ENCODE peak calls at places on chromosomes 2 and 18, in nine cellular contexts. O is HEK293T; Q is stomach; W is NCI-H524 treated with DMSO at 0.1 percent for 48 hours; T is IMR-90; P is C1 segment of cervical spinal cord; S is GM12865; R is activated CD4-positive, alpha-beta T cell treated with anti-CD3 and anti-CD28 coated beads, Interleukin-2, amount 10 ng/mL, durations not matched to agents 7 days and 5 days; G is NCI-H1105 treated with DMSO at 0.1 percent for 48 hours. X is an unnamed sample.
A peak's percentile ranks its signal among the peaks of the same experiment; 100 is the strongest.

GRCh38 chr2:71071681-71072398 is 3.4 kb downstream of the NAGK start:
- DNase-seq in O (no peak), Q (no peak), W (no peak), T (no peak), P (no peak), S (peak; percentile 84), R (peak; percentile 46), G (no peak), X (peak; percentile 23)

GRCh38 chr2:133362061-133362476 is 206.2 kb downstream of the NCKAP5 start:
- DNase-seq in O (peak; percentile 10), Q (no peak), W (no peak), T (peak; percentile 85), P (no peak), S (no peak), R (no peak), G (no peak), X (no peak)

GRCh38 chr2:167972746-167973145 is 274.6 kb downstream of the STK39 start:
- DNase-seq in O (no peak), Q (no peak), W (no peak), T (no peak), P (no peak), S (no peak), R (no peak), G (no peak), X (no peak)

GRCh38 chr2:62306751-62307468 is 111.0 kb downstream of the B3GNT2 start:
- DNase-seq in O (no peak), Q (peak; percentile 40), W (peak; percentile 81), T (peak; percentile 6), P (no peak), S (peak; percentile 94), R (peak; percentile 39), G (no peak), X (no peak)

GRCh38 chr2:55233658-55233940 is 1.1 kb downstream of the RPS27A start:
- DNase-seq in O (no peak), Q (no peak), W (no peak), T (no peak), P (no peak), S (no peak), R (no peak), G (no peak), X (no peak)

GRCh38 chr2:65055427-65056214 is 595 bp upstream of the CEP68 start:
- DNase-seq in O (no peak), Q (peak; percentile 68), W (no peak), T (no peak), P (no peak), S (peak; percentile 78), R (peak; percentile 76), G (peak; percentile 77), X (no peak)

GRCh38 chr18:26812462-26812861 is 53.0 kb downstream of the AQP4 start:
- DNase-seq in O (no peak), Q (no peak), W (no peak), T (no peak), P (no peak), S (no peak), R (no peak), G (no peak), X (no peak)

GRCh38 chr2:240129731-240130392 is 6.2 kb downstream of the COPS9 start:
- DNase-seq in O (no peak), Q (no peak), W (no peak), T (no peak), P (no peak), S (no peak), R (no peak), G (no peak), X (no peak)

GRCh38 chr2:226187126-226187525 is 612.5 kb downstream of the IRS1 start:
- DNase-seq in O (no peak), Q (no peak), W (no peak), T (no peak), P (no peak), S (no peak), R (no peak), G (no peak), X (no peak)

GRCh38 chr2:197261808-197262226 is 48.8 kb downstream of the ANKRD44 start:
- DNase-seq in O (no peak), Q (no peak), W (no peak), T (peak; percentile 71), P (no peak), S (peak; percentile 87), R (no peak), G (no peak), X (no peak)

GRCh38 chr2:216777637-216778273 is 82.1 kb downstream of the TNP1 start:
- DNase-seq in O (peak; percentile 81), Q (no peak), W (peak; percentile 24), T (peak; percentile 49), P (no peak), S (peak; percentile 78), R (peak; percentile 66), G (peak; percentile 52), X (no peak)

GRCh38 chr2:47530105-47530504 is 127.1 kb downstream of the MSH2 start:
- DNase-seq in O (no peak), Q (no peak), W (no peak), T (no peak), P (no peak), S (no peak), R (no peak), G (no peak), X (no peak)

GRCh38 chr2:190105554-190105953 is 43.0 kb upstream of the MSTN start:
- DNase-seq in O (no peak), Q (no peak), W (no peak), T (no peak), P (no peak), S (no peak), R (no peak), G (no peak), X (no peak)

GRCh38 chr18:23519725-23520124 is 16.4 kb downstream of the RMC1 start:
- DNase-seq in O (no peak), Q (no peak), W (no peak), T (peak; percentile 15), P (no peak), S (no peak), R (no peak), G (no peak), X (no peak)

GRCh38 chr2:144111443-144111842 is 408.5 kb downstream of the ZEB2 start:
- DNase-seq in O (no peak), Q (no peak), W (no peak), T (peak; percentile 90), P (no peak), S (no peak), R (no peak), G (no peak), X (no peak)

GRCh38 chr2:171128461-171128860 is 32.2 kb downstream of the TLK1 start:
- DNase-seq in O (no peak), Q (no peak), W (no peak), T (no peak), P (no peak), S (no peak), R (no peak), G (no peak), X (no peak)

GRCh38 chr2:155169317-155169716 is 470.8 kb downstream of the KCNJ3 start:
- DNase-seq in O (no peak), Q (no peak), W (no peak), T (no peak), P (no peak), S (no peak), R (no peak), G (no peak), X (no peak)

GRCh38 chr2:224712346-224712745 is 3.8 kb downstream of the CCDC195 start:
- DNase-seq in O (no peak), Q (no peak), W (no peak), T (peak; percentile 2), P (no peak), S (no peak), R (no peak), G (no peak), X (no peak)

GRCh38 chr2:11726384-11726783 is 20.0 kb upstream of the LPIN1 start:
- DNase-seq in O (no peak), Q (no peak), W (peak; percentile 75), T (no peak), P (no peak), S (no peak), R (no peak), G (no peak), X (no peak)

GRCh38 chr2:176018708-176019107 is 16.6 kb upstream of the LNPK start:
- DNase-seq in O (no peak), Q (no peak), W (no peak), T (no peak), P (no peak), S (no peak), R (no peak), G (no peak), X (no peak)

GRCh38 chr2:45283764-45284620 is 274.7 kb upstream of the SIX2 start:
- DNase-seq in O (peak; percentile 21), Q (no peak), W (no peak), T (peak; percentile 83), P (no peak), S (no peak), R (no peak), G (no peak), X (no peak)

GRCh38 chr2:236119476-236119875 is 48.7 kb downstream of the GBX2 start:
- DNase-seq in O (no peak), Q (no peak), W (no peak), T (no peak), P (no peak), S (no peak), R (no peak), G (no peak), X (no peak)

X was measured in left ventricle myocardium inferior.